ENCODE peak calls at places on chromosomes 3 and 15, in four cellular contexts. G is adrenal gland; V is CD8-positive, alpha-beta memory T cell; C is psoas muscle. U is an unnamed sample.

GRCh38 chr3:189792046-189792929 is 161.1 kb downstream of the TP63 start:
- DNase-seq in G (no peak), V (no peak), C (no peak), U (peak; percentile 74)

GRCh38 chr15:57947781-57948180 is 117.7 kb downstream of the ALDH1A2 start:
- DNase-seq in G (no peak), V (no peak), C (peak; percentile 71), U (no peak)

GRCh38 chr3:137962251-137962650 is 47.7 kb upstream of the CLDN18 start:
- DNase-seq in G (no peak), V (no peak), C (no peak), U (no peak)

GRCh38 chr3:174232658-174233429 is 626.3 kb upstream of the NAALADL2 start:
- DNase-seq in G (no peak), V (no peak), C (no peak), U (no peak)

GRCh38 chr3:70090322-70090913 is 90.9 kb downstream of the SAMMSON start:
- DNase-seq in G (no peak), V (no peak), C (no peak), U (no peak)

GRCh38 chr3:139132976-139133375 is 88.3 kb upstream of the PRR23C start:
- DNase-seq in G (no peak), V (no peak), C (no peak), U (no peak)

GRCh38 chr15:90866161-90866715 is 2.1 kb upstream of the FURIN start:
- DNase-seq in G (no peak), V (no peak), C (no peak), U (no peak)

GRCh38 chr3:58588030-58588614 is 10.9 kb upstream of the FAM107A start:
- DNase-seq in G (no peak), V (no peak), C (no peak), U (no peak)

DNA sequence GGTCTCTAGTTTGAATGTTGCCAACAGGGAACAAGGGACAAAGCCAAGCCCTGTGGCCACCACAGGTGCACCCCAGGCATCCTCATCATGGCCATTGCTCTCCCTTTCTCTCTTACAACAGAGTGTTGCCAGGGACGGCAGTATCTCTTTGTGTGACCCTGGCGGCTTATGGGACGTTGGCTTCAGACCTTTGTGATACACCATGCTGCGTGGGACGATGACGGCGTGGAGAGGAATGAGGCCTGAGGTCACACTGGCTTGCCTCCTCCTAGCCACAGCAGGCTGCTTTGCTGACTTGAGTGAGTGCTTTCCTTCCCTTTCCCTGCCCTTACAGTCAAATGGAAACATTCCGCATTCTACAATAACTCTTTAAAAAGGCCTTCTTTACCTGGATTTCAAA is 38.2 kb downstream of the BOC start:
- DNase-seq in G (no peak), V (no peak), C (no peak), U (no peak)
- H3K4me1 ChIP-seq in G (no peaks in the 10 kb centered on the region), V (no peaks in the 10 kb centered on the region), C (peaks cover 2% of the 10 kb centered on the region), U (peaks cover 33% of the 10 kb centered on the region)

GRCh38 chr15:63192604-63193206 is 3.3 kb downstream of the RAB8B start:
- DNase-seq in G (no peak), V (no peak), C (no peak), U (no peak)
- H3K4me1 ChIP-seq in G (no peaks in the 10 kb centered on the region), V (peaks cover 77% of the 10 kb centered on the region), C (peaks cover 26% of the 10 kb centered on the region), U (peaks cover 30% of the 10 kb centered on the region)

GRCh38 chr3:178082508-178082907 is 453.7 kb upstream of the KCNMB2 start:
- DNase-seq in G (no peak), V (no peak), C (no peak), U (no peak)
- H3K4me1 ChIP-seq in G (peaks cover 50% of the 10 kb centered on the region), V (peaks cover 31% of the 10 kb centered on the region), C (peaks cover 36% of the 10 kb centered on the region), U (no peaks in the 10 kb centered on the region)

GRCh38 chr15:74201656-74202420 is 749 bp downstream of the STRA6 start:
- DNase-seq in G (no peak), V (no peak), C (no peak), U (peak; percentile 87)
- H3K4me1 ChIP-seq in G (peaks cover 8% of the 10 kb centered on the region), V (no peaks in the 10 kb centered on the region), C (peaks cover 2% of the 10 kb centered on the region), U (peaks cover 44% of the 10 kb centered on the region)

U was measured in mammary epithelial cell.